ENCODE peak calls at places on chromosomes 6 and 20, in seven cellular contexts. P is HCT116, O is testis, W is heart left ventricle, X is stomach, R is esophagus squamous epithelium, F is adrenal gland. E is an unnamed sample.

GRCh38 chr20:63054695-63055240 is 48.0 kb upstream of the BHLHE23 start:
- DNase-seq in F (no peak), W (no peak), R (no peak), P (no peak), O (no peak), X (no peak), E (no peak)

GRCh38 chr6:34018961-34019606 is 126.8 kb downstream of the GRM4 start:
- DNase-seq in P (no peak), R (no peak), W (no peak), F (no peak), O (no peak), X (no peak), E (no peak)

GRCh38 chr6:4870821-4871494 is 94.8 kb downstream of the CDYL start:
- DNase-seq in O (no peak), R (no peak), W (no peak), X (no peak), P (no peak), F (no peak), E (no peak)

GRCh38 chr6:105748737-105749161 is 337.4 kb upstream of the PRDM1 start:
- DNase-seq in W (no peak), F (no peak), R (no peak), P (no peak), O (no peak), X (no peak), E (no peak)

GRCh38 chr20:36307412-36308317 is 1.5 kb downstream of the DLGAP4 start:
- DNase-seq in R (no peak), F (no peak), W (no peak), X (peak; percentile 16), P (no peak), O (no peak), E (no peak)

GRCh38 chr6:139060332-139060731 is 31.8 kb downstream of the ABRACL start:
- DNase-seq in F (no peak), X (no peak), O (no peak), P (no peak), R (no peak), W (no peak), E (no peak)

GRCh38 chr6:36805917-36806316 is 33.3 kb downstream of the CPNE5 start:
- DNase-seq in X (no peak), O (no peak), F (no peak), R (no peak), W (no peak), P (no peak), E (no peak)

GRCh38 chr20:40442181-40442963 is 246.7 kb downstream of the MAFB start:
- DNase-seq in R (no peak), F (no peak), O (no peak), X (no peak), P (no peak), W (no peak), E (no peak)

GRCh38 chr20:56610098-56610497 is 19.0 kb upstream of the TFAP2C start:
- DNase-seq in O (no peak), X (no peak), W (no peak), P (no peak), F (no peak), R (no peak), E (no peak)

GRCh38 chr20:48767269-48767960 is 60.4 kb downstream of the PREX1 start:
- DNase-seq in P (no peak), F (no peak), W (no peak), X (no peak), O (no peak), R (no peak), E (no peak)

GRCh38 chr6:17803409-17803808 is 96.7 kb upstream of the NUP153 start:
- DNase-seq in W (no peak), O (no peak), X (no peak), P (no peak), F (no peak), R (no peak), E (no peak)

GRCh38 chr20:38986663-38987062 is 24.5 kb downstream of the DHX35 start:
- DNase-seq in P (no peak), O (no peak), F (no peak), W (no peak), X (no peak), R (no peak), E (no peak)

GRCh38 chr6:85865665-85866372 is 223.1 kb upstream of the SYNCRIP start:
- DNase-seq in X (no peak), W (no peak), O (peak; percentile 27), F (no peak), P (peak; percentile 3), R (no peak), E (peak; percentile 28)

GRCh38 chr6:170292778-170293164 is 1.9 kb upstream of the DLL1 start:
- DNase-seq in F (no peak), W (no peak), O (no peak), P (peak; percentile 32), X (no peak), R (no peak), E (no peak)

GRCh38 chr6:160679402-160679769 is 15.3 kb upstream of the LPA start:
- DNase-seq in X (no peak), W (no peak), O (peak; percentile 64), R (no peak), F (peak; percentile 37), P (no peak), E (peak; percentile 11)

GRCh38 chr6:145735356-145736165 is at the start of gene EPM2A:
- DNase-seq in X (peak; percentile 87), F (peak; percentile 87), P (peak; percentile 65), O (peak; percentile 83), W (peak; percentile 93), R (peak; percentile 28), E (peak; percentile 74)

GRCh38 chr20:64151634-64152530 is 12.4 kb upstream of the MYT1 start:
- DNase-seq in R (no peak), W (no peak), F (no peak), X (no peak), P (peak; percentile 57), O (no peak), E (no peak)

GRCh38 chr6:107124934-107125348 is 9.6 kb upstream of the BEND3 start:
- DNase-seq in P (no peak), F (no peak), X (no peak), O (no peak), R (no peak), W (no peak), E (no peak)

GRCh38 chr6:32920610-32921188 is 20.1 kb downstream of the HLA-DMB start:
- DNase-seq in P (no peak), W (no peak), O (no peak), X (no peak), R (no peak), F (no peak), E (no peak)

GRCh38 chr6:28368522-28368921 is 18.8 kb downstream of the ZKSCAN3 start:
- DNase-seq in W (no peak), O (no peak), F (no peak), X (no peak), R (no peak), P (no peak), E (no peak)

GRCh38 chr20:3635346-3635745 is 27.9 kb downstream of the GFRA4 start:
- DNase-seq in R (no peak), O (no peak), F (no peak), W (no peak), X (no peak), P (no peak), E (no peak)

GRCh38 chr6:43627008-43627825 is 1.8 kb downstream of the GTPBP2 start:
- DNase-seq in X (peak; percentile 79), W (peak; percentile 86), O (peak; percentile 80), F (peak; percentile 82), P (peak; percentile 78), R (no peak), E (peak; percentile 28)

DNA sequence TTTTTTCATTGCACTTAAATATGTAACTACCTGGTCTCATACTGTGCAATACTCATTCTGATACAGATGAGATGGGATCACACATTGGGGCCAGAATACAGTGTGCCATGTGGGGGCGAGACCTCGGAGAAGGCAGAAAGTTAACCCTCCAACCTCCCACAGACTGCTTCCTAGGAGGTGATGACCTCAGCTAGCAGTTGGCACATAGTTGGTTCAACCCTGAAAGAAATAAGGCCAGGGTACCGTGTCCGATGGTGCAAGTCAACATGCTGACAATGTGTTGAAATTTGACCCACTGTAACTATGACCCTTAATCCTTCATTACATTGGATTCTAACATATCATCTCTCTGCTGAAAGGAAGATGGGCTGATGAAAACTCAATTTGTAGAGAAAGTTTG is 61.9 kb downstream of the GJA10 start:
- DNase-seq in R (no peak), F (no peak), X (no peak), P (no peak), W (no peak), O (no peak), E (no peak)
- H3K4me1 ChIP-seq in R (no peaks in the 10 kb centered on the region), F (no peaks in the 10 kb centered on the region), X (no peaks in the 10 kb centered on the region), P (no peaks in the 10 kb centered on the region), W (no peaks in the 10 kb centered on the region), O (no peaks in the 10 kb centered on the region), E (no peaks in the 10 kb centered on the region)

GRCh38 chr20:44908987-44909871 is 631 bp upstream of the PABPC1L start:
- DNase-seq in W (no peak), R (no peak), O (no peak), F (no peak), X (no peak), P (no peak), E (no peak)
- TF ChIP-seq POLR2A in W (no peak), R (no peak), O (no peak), F (no peak), X (no peak), P (no peak), E (no peak)

DNA sequence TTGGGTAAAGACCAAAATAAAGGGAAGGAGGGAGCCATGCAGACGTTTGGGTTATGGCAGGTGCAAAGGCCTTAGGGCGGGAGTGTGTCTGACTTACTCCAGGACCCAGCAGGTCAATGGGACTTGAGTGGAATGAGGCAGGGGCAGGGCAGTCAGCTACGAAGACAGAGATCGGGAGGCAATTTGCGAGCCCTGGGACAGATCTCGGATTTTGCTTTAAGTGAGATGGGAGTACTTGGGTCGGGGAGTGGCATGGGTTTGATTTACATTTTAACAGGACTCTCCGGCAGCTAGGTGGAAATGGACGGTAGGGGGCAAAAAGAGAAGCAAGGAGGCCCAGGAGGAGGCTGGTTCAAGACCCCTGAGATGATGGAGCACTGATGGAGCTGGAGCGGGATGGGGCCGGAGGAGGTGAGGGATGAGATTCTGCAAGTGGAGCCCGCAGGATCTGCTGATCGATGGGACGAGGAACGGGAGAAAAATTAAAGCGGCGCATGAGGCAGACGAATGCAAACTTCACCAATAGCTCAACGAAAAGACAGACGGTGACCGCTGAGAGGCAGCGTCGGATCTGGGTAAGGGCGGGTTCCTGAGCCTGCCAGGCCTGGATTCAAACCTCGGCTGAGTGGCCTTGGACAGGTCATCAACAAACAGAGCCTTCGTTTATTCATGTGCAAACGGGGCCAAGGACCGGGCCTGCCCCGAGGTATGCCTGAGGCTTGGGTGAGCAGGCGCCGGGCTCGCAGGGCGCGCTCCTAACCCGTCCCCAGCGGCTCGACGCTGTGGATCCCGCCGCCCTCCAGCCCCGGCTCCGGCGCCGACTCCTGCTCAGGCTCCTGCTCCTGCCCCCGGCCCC is 774 bp upstream of the RBCK1 start:
- DNase-seq in R (no peak), X (peak; percentile 82), F (peak; percentile 82), O (peak; percentile 78), W (peak; percentile 85), P (peak; percentile 51), E (peak; percentile 61)
- H3K27ac ChIP-seq in R (peak overlapping the region; percentile 97), X (peak overlapping the region; percentile 92), F (peak overlapping the region; percentile 94), O (peak overlapping the region; percentile 54), W (peak overlapping the region; percentile 97), P (peak overlapping the region; percentile 86), E (peak overlapping the region; percentile 97)

DNA sequence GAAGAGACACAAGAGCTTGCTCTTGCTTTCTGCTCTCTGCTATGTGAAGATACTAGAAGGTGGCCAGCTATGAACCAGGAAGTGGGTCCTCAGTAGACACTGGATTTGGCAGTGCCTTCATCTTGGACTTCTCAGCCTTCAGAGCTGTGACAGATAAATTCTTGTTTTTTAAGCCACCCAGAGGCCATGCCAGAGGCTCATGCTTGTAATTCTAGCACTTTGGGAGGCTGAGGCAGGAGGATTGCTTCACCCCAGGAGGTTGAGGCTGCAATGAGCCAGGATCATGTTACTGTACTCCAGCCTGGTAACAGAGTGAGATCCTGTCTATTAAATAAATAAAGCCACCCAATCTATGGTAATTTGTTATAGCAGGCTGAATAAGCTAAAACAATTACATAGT is 185.5 kb upstream of the SALL4 start:
- DNase-seq in F (no peak), R (no peak), W (no peak), P (no peak), O (no peak), X (no peak), E (no peak)
- H3K4me1 ChIP-seq in F (no peaks in the 10 kb centered on the region), R (no peaks in the 10 kb centered on the region), W (peaks cover 7% of the 10 kb centered on the region), P (peaks cover 21% of the 10 kb centered on the region), O (peaks cover 7% of the 10 kb centered on the region), X (peaks cover 10% of the 10 kb centered on the region), E (no peaks in the 10 kb centered on the region)